ENCODE peak calls at places on chromosomes 4 and X, in six cellular contexts. W is ovary, G is A549, B is K562, L is transverse colon, H is tibial nerve. Z is an unnamed sample.

GRCh38 chr4:24655971-24656370 is 71.6 kb upstream of the DHX15 start:
- DNase-seq in W (no peak), G (peak), B (no peak), L (peak), H (no peak), Z (no peak)

GRCh38 chrX:129779747-129780146 is at the start of gene SASH3:
- DNase-seq in W (no peak), G (no peak), B (no peak), L (peak), H (peak), Z (no peak)

GRCh38 chr4:67885727-67886126 is 1.9 kb upstream of the TMPRSS11D start:
- DNase-seq in W (no peak), G (peak), B (no peak), L (no peak), H (no peak), Z (no peak)

GRCh38 chr4:178198691-178199090 is 756.5 kb upstream of the AGA start:
- DNase-seq in W (no peak), G (no peak), B (no peak), L (no peak), H (no peak), Z (no peak)

GRCh38 chr4:16804581-16804980 is 93.9 kb downstream of the LDB2 start:
- DNase-seq in W (no peak), G (no peak), B (no peak), L (no peak), H (no peak), Z (no peak)

GRCh38 chr4:84451546-84451945 is 47.5 kb downstream of the NKX6-1 start:
- DNase-seq in W (no peak), G (peak), B (no peak), L (no peak), H (no peak), Z (no peak)

GRCh38 chr4:138561906-138562305 is 319.8 kb upstream of the SLC7A11 start:
- DNase-seq in W (no peak), G (no peak), B (no peak), L (no peak), H (peak), Z (no peak)

GRCh38 chr4:83677656-83678055 is 141.7 kb downstream of the GPAT3 start:
- DNase-seq in W (no peak), G (no peak), B (no peak), L (no peak), H (no peak), Z (no peak)

GRCh38 chr4:100079264-100079663 is 111.0 kb downstream of the DDIT4L start:
- DNase-seq in W (no peak), G (no peak), B (no peak), L (no peak), H (no peak), Z (no peak)

GRCh38 chr4:123671633-123672404 is 275.2 kb downstream of the SPRY1 start:
- DNase-seq in W (no peak), G (no peak), B (no peak), L (no peak), H (no peak), Z (no peak)

GRCh38 chrX:78746496-78746895 is 1.0 kb upstream of the LPAR4 start:
- DNase-seq in W (no peak), G (no peak), B (no peak), L (no peak), H (no peak), Z (no peak)

GRCh38 chrX:83771664-83772063 is 89.3 kb upstream of the CYLC1 start:
- DNase-seq in W (no peak), G (no peak), B (no peak), L (no peak), H (no peak), Z (no peak)

GRCh38 chr4:146119845-146120404 is 55.6 kb upstream of the LSM6 start:
- DNase-seq in W (no peak), G (no peak), B (no peak), L (no peak), H (no peak), Z (no peak)

GRCh38 chr4:82833696-82834313 is 35.2 kb upstream of the SCD5 start:
- DNase-seq in W (no peak), G (peak), B (no peak), L (peak), H (no peak), Z (no peak)

GRCh38 chrX:9117851-9118250 is 83.9 kb upstream of the FAM9B start:
- DNase-seq in W (no peak), G (no peak), B (no peak), L (no peak), H (no peak), Z (no peak)

GRCh38 chr4:140078366-140078765 is 75.6 kb downstream of the MAML3 start:
- DNase-seq in W (peak), G (no peak), B (no peak), L (no peak), H (peak), Z (no peak)

GRCh38 chrX:134013092-134013497 is 27.7 kb upstream of the GPC3 start:
- DNase-seq in W (no peak), G (no peak), B (no peak), L (no peak), H (no peak), Z (no peak)

GRCh38 chrX:129161108-129161507 is 362.2 kb downstream of the SMARCA1 start:
- DNase-seq in W (no peak), G (no peak), B (no peak), L (no peak), H (no peak), Z (no peak)

GRCh38 chr4:42167709-42168108 is 15.3 kb upstream of the BEND4 start:
- DNase-seq in W (no peak), G (no peak), B (no peak), L (no peak), H (no peak), Z (no peak)

GRCh38 chr4:85741921-85742591 is 267.1 kb downstream of the ARHGAP24 start:
- DNase-seq in W (no peak), G (no peak), B (no peak), L (no peak), H (no peak), Z (no peak)

GRCh38 chrX:40734956-40735317 is 405 bp downstream of the MED14 start:
- DNase-seq in W (no peak), G (peak), B (no peak), L (peak), H (no peak), Z (no peak)

GRCh38 chr4:73803213-73803612 is 33.3 kb upstream of the CXCL6 start:
- DNase-seq in W (no peak), G (no peak), B (no peak), L (no peak), H (no peak), Z (no peak)

GRCh38 chrX:115559672-115560071 is 1.3 kb upstream of the PLS3 start:
- DNase-seq in W (no peak), G (peak), B (no peak), L (no peak), H (peak), Z (no peak)

GRCh38 chr4:40193018-40193571 is 3.7 kb upstream of the RHOH start:
- DNase-seq in W (no peak), G (no peak), B (peak), L (peak), H (no peak), Z (no peak)

GRCh38 chr4:78417603-78418002 is 134.0 kb upstream of the ANXA3 start:
- DNase-seq in W (no peak), G (no peak), B (no peak), L (no peak), H (no peak), Z (no peak)

GRCh38 chrX:10450229-10450958 is 170.0 kb downstream of the MID1 start:
- DNase-seq in W (no peak), G (no peak), B (no peak), L (no peak), H (no peak), Z (no peak)

GRCh38 chr4:42119916-42120315 is 32.5 kb downstream of the BEND4 start:
- DNase-seq in W (no peak), G (no peak), B (no peak), L (no peak), H (no peak), Z (no peak)

GRCh38 chrX:105307762-105308161 is 87.3 kb upstream of the TEX13A start:
- DNase-seq in W (no peak), G (no peak), B (no peak), L (no peak), H (no peak), Z (no peak)

GRCh38 chr4:17059192-17059634 is 160.8 kb upstream of the LDB2 start:
- DNase-seq in W (peak), G (no peak), B (no peak), L (no peak), H (peak), Z (no peak)

GRCh38 chr4:84750260-84750955 is 167.5 kb downstream of the CDS1 start:
- DNase-seq in W (no peak), G (peak), B (peak), L (no peak), H (no peak), Z (no peak)

GRCh38 chrX:123994730-123995129 is 33.2 kb downstream of the STAG2 start:
- DNase-seq in W (no peak), G (no peak), B (no peak), L (no peak), H (no peak), Z (no peak)

GRCh38 chr4:100933628-100934027 is 413.7 kb downstream of the PPP3CA start:
- DNase-seq in W (no peak), G (peak), B (no peak), L (no peak), H (no peak), Z (no peak)

GRCh38 chrX:27633328-27633727 is 43.2 kb downstream of the DCAF8L2 start:
- DNase-seq in W (no peak), G (no peak), B (no peak), L (no peak), H (no peak), Z (no peak)

GRCh38 chrX:45740291-45740690 is 539.6 kb upstream of the DIPK2B start:
- DNase-seq in W (no peak), G (no peak), B (no peak), L (no peak), H (no peak), Z (no peak)

DNA sequence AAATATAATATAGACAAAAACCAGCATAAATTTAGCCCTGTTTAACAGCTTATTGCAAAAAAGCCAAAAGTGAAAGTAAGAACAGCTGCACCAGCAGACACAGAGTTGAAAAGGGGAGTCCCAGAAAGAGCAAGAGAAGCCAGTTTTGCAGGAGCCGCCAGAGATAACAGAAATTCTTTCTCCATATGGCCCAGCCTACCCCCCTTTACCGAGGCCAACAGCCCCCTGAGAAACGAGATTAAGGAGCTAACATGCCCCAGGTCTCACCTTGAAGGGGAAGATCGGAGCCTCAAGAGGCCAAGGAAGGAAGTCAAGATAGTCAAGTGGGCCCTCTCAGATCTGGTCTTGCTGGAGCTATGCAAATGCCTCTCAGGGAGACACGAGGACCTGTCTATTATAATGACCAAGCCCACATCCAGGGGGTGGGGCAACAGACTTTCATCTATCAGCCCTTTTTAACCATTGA is 4.8 kb downstream of the ACOX3 start:
- DNase-seq in W (no peak), G (no peak), B (no peak), L (peak), H (no peak), Z (no peak)
- TF ChIP-seq POLR2A in W (no peak), G (no peak), B (no peak), L (no peak), H (no peak), Z (no peak)

GRCh38 chrX:153411988-153412574 is 809 bp downstream of the ZFP92 start:
- DNase-seq in W (no peak), G (no peak), B (no peak), L (no peak), H (no peak), Z (no peak)
- H3K4me3 ChIP-seq in W (peak), G (peak), B (peak), L (peak), H (peak), Z (peak)

DNA sequence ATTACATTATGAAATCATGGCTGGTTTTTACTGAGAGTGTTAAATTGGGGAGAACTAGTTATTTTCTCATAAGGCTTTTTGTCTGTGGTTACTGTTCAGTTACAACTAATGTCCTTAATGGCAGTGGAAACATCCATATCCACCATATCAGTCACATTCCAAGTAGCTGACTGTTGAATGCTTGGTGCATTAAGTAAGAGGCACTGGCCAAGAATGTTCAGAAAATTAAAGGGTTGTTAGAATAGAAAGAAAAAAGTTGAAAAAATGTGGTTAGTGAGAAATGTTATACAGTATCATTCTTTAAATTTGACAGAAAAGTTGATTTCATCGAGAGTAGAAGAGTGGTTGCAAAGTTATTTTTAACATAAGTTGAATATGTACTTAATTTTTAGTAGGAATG is 2407.3 kb downstream of the ARAP2 start:
- DNase-seq in W (no peak), G (peak), B (no peak), L (no peak), H (no peak), Z (no peak)
- TF ChIP-seq EP300 in W (no peak), G (no peak), B (no peak), L (no peak), H (no peak), Z (no peak)

DNA sequence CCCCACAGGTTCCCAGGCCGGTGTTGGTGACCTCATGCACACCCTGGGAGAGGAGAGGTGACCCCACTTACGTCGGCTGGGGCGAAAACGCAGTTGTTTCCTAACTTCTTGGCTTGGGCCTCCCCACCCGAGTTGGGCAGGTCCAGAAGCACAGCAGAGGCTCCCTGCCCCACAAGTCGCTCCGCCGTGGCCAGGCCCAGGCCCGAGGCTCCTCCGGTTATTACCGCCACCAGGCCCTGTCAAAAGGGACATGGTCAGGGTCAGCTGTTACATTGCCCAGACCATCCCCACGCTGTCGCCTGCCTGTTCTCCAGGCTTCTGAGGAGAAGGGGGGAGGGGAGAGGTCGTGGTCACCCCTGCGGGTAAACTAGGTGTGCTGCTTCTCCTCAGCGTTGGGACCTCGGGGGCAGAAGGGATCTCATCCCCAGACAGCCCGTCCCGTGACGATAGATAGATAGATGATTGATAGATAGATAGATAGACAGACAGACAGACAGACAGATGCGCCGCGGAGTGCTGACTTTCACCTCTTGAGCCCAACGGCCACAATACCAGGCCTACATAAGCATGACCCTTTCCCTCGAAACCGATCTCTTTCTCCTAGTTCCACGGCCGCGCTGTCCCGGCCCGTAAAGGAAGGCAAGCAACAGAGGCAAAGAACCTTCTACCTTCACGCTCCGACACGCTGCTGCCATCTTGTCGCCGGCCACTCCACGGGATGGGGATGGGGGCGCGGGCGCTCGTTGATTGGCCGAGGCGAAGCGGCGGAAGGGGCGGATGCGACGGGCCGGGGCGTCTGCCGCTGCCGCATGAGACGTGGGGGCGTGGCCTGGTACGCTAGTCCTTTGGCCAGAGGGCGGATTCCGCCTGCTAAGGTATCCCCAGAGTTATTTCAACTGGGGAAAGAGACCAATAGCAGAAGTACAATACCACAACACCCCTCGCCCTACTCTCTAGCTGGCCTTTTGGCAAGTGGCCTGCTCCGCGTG is at the start of gene HSD17B10:
- DNase-seq in W (peak), G (peak), B (peak), L (peak), H (peak), Z (peak)
- TF ChIP-seq POLR2A in W (peak), G (peak), B (peak), L (peak), H (no peak), Z (no peak)

GRCh38 chr4:55125763-55126541 is 557 bp upstream of the KDR start:
- DNase-seq in W (no peak), G (no peak), B (no peak), L (no peak), H (no peak), Z (no peak)
- H3K4me3 ChIP-seq in W (peak), G (peak), B (no peak), L (peak), H (peak), Z (peak)

GRCh38 chr4:88169298-88169697 is 10.9 kb upstream of the ABCG2 start:
- DNase-seq in W (no peak), G (no peak), B (no peak), L (no peak), H (no peak), Z (no peak)

GRCh38 chr4:88172987-88173386 is 14.5 kb upstream of the ABCG2 start:
- DNase-seq in W (no peak), G (no peak), B (no peak), L (no peak), H (no peak), Z (no peak)

GRCh38 chr4:88166608-88167007 is 8.2 kb upstream of the ABCG2 start:
- DNase-seq in W (no peak), G (no peak), B (no peak), L (no peak), H (no peak), Z (no peak)

DNA sequence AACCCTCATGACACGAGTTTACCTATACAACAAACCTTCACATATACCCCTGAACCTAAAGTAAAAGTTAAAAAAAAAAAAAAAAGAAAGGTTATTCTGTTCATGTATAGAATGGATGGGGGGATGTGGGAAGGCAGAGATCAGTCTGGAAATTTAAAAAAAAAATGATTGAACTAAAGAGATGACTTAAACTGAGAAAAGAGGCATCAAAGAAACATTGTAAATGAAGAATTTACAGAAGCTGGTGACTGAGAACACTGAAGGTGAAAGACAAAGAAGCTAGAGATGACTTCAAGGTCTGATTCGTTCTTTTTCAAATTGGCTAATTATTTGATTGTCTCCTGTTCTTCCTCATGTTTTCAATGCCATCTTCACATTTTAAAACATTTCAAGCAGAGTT is 12.8 kb upstream of the ABCG2 start:
- DNase-seq in W (no peak), G (no peak), B (no peak), L (no peak), H (no peak), Z (no peak)
- TF ChIP-seq EP300 in W (no peak), G (no peak), B (no peak), L (no peak), H (no peak), Z (no peak)

DNA sequence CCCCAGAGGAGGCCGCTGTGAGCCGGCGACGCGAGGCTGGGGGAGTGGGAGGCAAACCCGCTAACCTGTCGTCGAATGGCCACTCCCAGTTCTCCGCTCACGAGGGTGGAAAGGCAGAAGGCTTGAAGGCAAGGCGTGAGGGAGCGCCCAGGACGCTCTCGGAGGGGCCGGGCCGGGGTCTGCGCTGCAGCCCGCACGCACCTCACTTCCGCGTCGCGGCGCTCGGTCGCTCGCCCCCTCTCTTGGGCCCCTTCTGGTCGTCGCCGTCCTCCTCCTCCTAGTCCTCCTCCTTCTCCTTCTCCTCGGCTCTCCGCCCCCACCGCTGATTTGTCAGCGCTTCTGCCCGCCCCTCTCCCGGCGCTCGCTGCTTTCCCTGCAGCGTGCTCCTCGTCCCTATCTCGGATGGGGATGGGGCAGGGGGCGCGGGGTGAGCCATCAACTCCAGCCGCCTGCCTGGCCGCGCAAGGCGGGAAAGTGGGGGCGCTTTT is at the start of gene SNCA:
- DNase-seq in W (peak), G (peak), B (peak), L (peak), H (peak), Z (peak)
- TF ChIP-seq POLR2A in W (no peak), G (no peak), B (no peak), L (no peak), H (peak), Z (no peak)